ENCODE peak calls at places on chromosomes 2 and 18, in four cellular contexts. I, W, V and O are unnamed samples.

GRCh38 chr18:57221084-57221483 is 74.2 kb downstream of the BOD1L2 start:
- DNase-seq in V (no peak), I (no peak), W (no peak), O (no peak)

GRCh38 chr2:64371727-64372126 is 82.2 kb upstream of the LGALSL start:
- DNase-seq in V (no peak), I (no peak), W (no peak), O (no peak)

GRCh38 chr18:74489631-74490030 is 6.5 kb upstream of the CNDP2 start:
- DNase-seq in I (no peak), W (peak), V (no peak), O (no peak)

GRCh38 chr2:13114391-13114790 is 397.7 kb downstream of the TRIB2 start:
- DNase-seq in V (no peak), I (no peak), W (no peak), O (no peak)

GRCh38 chr2:130341562-130342019 is 1.1 kb upstream of the IMP4 start:
- DNase-seq in W (peak), I (peak), V (no peak), O (no peak)

GRCh38 chr2:152106464-152106863 is 7.6 kb upstream of the CACNB4 start:
- DNase-seq in V (no peak), I (no peak), W (no peak), O (no peak)

GRCh38 chr18:63247506-63248394 is 71.8 kb downstream of the BCL2 start:
- DNase-seq in V (no peak), W (no peak), I (no peak), O (no peak)

GRCh38 chr2:148926291-148926961 is 51.4 kb downstream of the KIF5C start:
- DNase-seq in V (peak), W (peak), I (peak), O (no peak)